ENCODE peak calls at places on chromosome 3, in four cellular contexts. F is tibial artery, T is IMR-90, N is hippocampal formation. J is an unnamed sample.

GRCh38 chr3:116425126-116425525 is 20.2 kb downstream of the LSAMP start:
- DNase-seq in F (no peak), T (no peak), N (no peak), J (no peak)

GRCh38 chr3:126934149-126934548 is 48.8 kb upstream of the PLXNA1 start:
- DNase-seq in F (peak), T (peak), N (no peak), J (no peak)

GRCh38 chr3:32334675-32335074 is 57.0 kb upstream of the CMTM7 start:
- DNase-seq in F (no peak), T (no peak), N (no peak), J (no peak)

GRCh38 chr3:195914648-195915473 is 6.5 kb upstream of the TNK2 start:
- DNase-seq in F (peak), T (peak), N (no peak), J (no peak)

GRCh38 chr3:71926242-71926560 is 141.3 kb upstream of the PROK2 start:
- DNase-seq in F (no peak), T (peak), N (no peak), J (no peak)

GRCh38 chr3:181316481-181316880 is 326.9 kb upstream of the DNAJC19 start:
- DNase-seq in F (no peak), T (peak), N (no peak), J (no peak)

GRCh38 chr3:59502806-59503205 is 453.0 kb upstream of the CFAP20DC start:
- DNase-seq in F (no peak), T (peak), N (no peak), J (no peak)

GRCh38 chr3:119205685-119206084 is 32.3 kb downstream of the UPK1B start:
- DNase-seq in F (no peak), T (no peak), N (no peak), J (no peak)

GRCh38 chr3:42133500-42134298 is 42.5 kb downstream of the TRAK1 start:
- DNase-seq in F (no peak), T (no peak), N (no peak), J (no peak)

GRCh38 chr3:121483290-121483689 is 62.5 kb downstream of the POLQ start:
- DNase-seq in F (no peak), T (peak), N (no peak), J (no peak)

GRCh38 chr3:107217161-107217560 is 160.1 kb upstream of the CCDC54 start:
- DNase-seq in F (no peak), T (peak), N (no peak), J (no peak)

GRCh38 chr3:55567615-55568014 is 80.5 kb upstream of the WNT5A start:
- DNase-seq in F (no peak), T (peak), N (no peak), J (no peak)

GRCh38 chr3:37974928-37975223 is 15.7 kb upstream of the VILL start:
- DNase-seq in F (no peak), T (no peak), N (no peak), J (no peak)

GRCh38 chr3:70096376-70097055 is 97.0 kb downstream of the SAMMSON start:
- DNase-seq in F (no peak), T (no peak), N (no peak), J (no peak)

GRCh38 chr3:114144909-114145688 is 33.8 kb downstream of the DRD3 start:
- DNase-seq in F (peak), T (peak), N (peak), J (peak)

GRCh38 chr3:106242779-106243178 is 374.0 kb upstream of the CBLB start:
- DNase-seq in F (no peak), T (no peak), N (no peak), J (no peak)

GRCh38 chr3:140863481-140864084 is 78.1 kb upstream of the SLC25A36 start:
- DNase-seq in F (no peak), T (peak), N (peak), J (no peak)

GRCh38 chr3:25427155-25428002 is 684 bp upstream of the RARB start:
- DNase-seq in F (no peak), T (no peak), N (no peak), J (no peak)